ENCODE peak calls at places on chromosomes 11 and 22, in six cellular contexts. One of them, this sample, is unnamed.

GRCh38 chr11:76975513-76975912 is 58.7 kb upstream of the B3GNT6 start:
- DNase-seq in NCI-H1105: no peak
- DNase-seq in non-pigmented ciliary epithelial cell: no peak
- DNase-seq in tibial nerve: no peak
- DNase-seq in ELR: no peak
- DNase-seq in SW 1271: no peak
- DNase-seq in this sample: no peak

GRCh38 chr22:22818861-22819855 is 68.5 kb upstream of the IGLL5 start:
- DNase-seq in NCI-H1105: no peak
- DNase-seq in non-pigmented ciliary epithelial cell: no peak
- DNase-seq in tibial nerve: no peak
- DNase-seq in ELR: no peak
- DNase-seq in SW 1271: no peak
- DNase-seq in this sample: no peak

GRCh38 chr22:25482091-25482760 is 82.2 kb upstream of the GRK3 start:
- DNase-seq in NCI-H1105: no peak
- DNase-seq in non-pigmented ciliary epithelial cell: no peak
- DNase-seq in tibial nerve: no peak
- DNase-seq in ELR: no peak
- DNase-seq in SW 1271: no peak
- DNase-seq in this sample: no peak

GRCh38 chr11:125341676-125342075 is 154.4 kb downstream of the FEZ1 start:
- DNase-seq in NCI-H1105: no peak
- DNase-seq in non-pigmented ciliary epithelial cell: no peak
- DNase-seq in tibial nerve: no peak
- DNase-seq in ELR: no peak
- DNase-seq in SW 1271: no peak
- DNase-seq in this sample: no peak

GRCh38 chr11:134915212-134915611 is 503.2 kb upstream of the B3GAT1 start:
- DNase-seq in NCI-H1105: no peak
- DNase-seq in non-pigmented ciliary epithelial cell: no peak
- DNase-seq in tibial nerve: no peak
- DNase-seq in ELR: no peak
- DNase-seq in SW 1271: no peak
- DNase-seq in this sample: no peak

GRCh38 chr22:42353883-42354727 is 78.1 kb downstream of the NFAM1 start:
- DNase-seq in NCI-H1105: no peak
- DNase-seq in non-pigmented ciliary epithelial cell: no peak
- DNase-seq in tibial nerve: no peak
- DNase-seq in ELR: peak
- DNase-seq in SW 1271: no peak
- DNase-seq in this sample: no peak

GRCh38 chr11:45145083-45145420 is 1.4 kb upstream of the PRDM11 start:
- DNase-seq in NCI-H1105: no peak
- DNase-seq in non-pigmented ciliary epithelial cell: no peak
- DNase-seq in tibial nerve: no peak
- DNase-seq in ELR: no peak
- DNase-seq in SW 1271: no peak
- DNase-seq in this sample: no peak

GRCh38 chr22:50613291-50613981 is 12.8 kb downstream of the MAPK8IP2 start:
- DNase-seq in NCI-H1105: no peak
- DNase-seq in non-pigmented ciliary epithelial cell: no peak
- DNase-seq in tibial nerve: no peak
- DNase-seq in ELR: no peak
- DNase-seq in SW 1271: no peak
- DNase-seq in this sample: peak

GRCh38 chr22:17811119-17811518 is 36.9 kb upstream of the BID start:
- DNase-seq in NCI-H1105: no peak
- DNase-seq in non-pigmented ciliary epithelial cell: no peak
- DNase-seq in tibial nerve: no peak
- DNase-seq in ELR: no peak
- DNase-seq in SW 1271: no peak
- DNase-seq in this sample: no peak

GRCh38 chr11:73223998-73224730 is 6.1 kb downstream of the P2RY2 start:
- DNase-seq in NCI-H1105: no peak
- DNase-seq in non-pigmented ciliary epithelial cell: no peak
- DNase-seq in tibial nerve: no peak
- DNase-seq in ELR: no peak
- DNase-seq in SW 1271: no peak
- DNase-seq in this sample: no peak

GRCh38 chr11:117876341-117877119 is at the start of gene FXYD6:
- DNase-seq in NCI-H1105: peak
- DNase-seq in non-pigmented ciliary epithelial cell: no peak
- DNase-seq in tibial nerve: no peak
- DNase-seq in ELR: no peak
- DNase-seq in SW 1271: no peak
- DNase-seq in this sample: no peak

This sample was measured in AG08396.